ENCODE peak calls at places on chromosome 21, in seven cellular contexts. Q, G, I, Y, C, U and X are unnamed samples.

GRCh38 chr21:36966066-36966845 is at the start of gene HLCS:
- DNase-seq in Q (peak; percentile 65), G (peak; percentile 51), I (peak; percentile 58), Y (no peak), C (no peak), U (peak; percentile 67), X (peak; percentile 63)

GRCh38 chr21:40689241-40689640 is 157.7 kb downstream of the DSCAM start:
- DNase-seq in Q (no peak), G (no peak), I (no peak), Y (no peak), C (no peak), U (no peak), X (no peak)

GRCh38 chr21:25735221-25735894 is 586 bp downstream of the GABPA start:
- DNase-seq in Q (peak; percentile 93), G (peak; percentile 83), I (peak; percentile 82), Y (peak; percentile 76), C (peak; percentile 46), U (peak; percentile 94), X (peak; percentile 94)

GRCh38 chr21:41133896-41134522 is 34.0 kb upstream of the BACE2 start:
- DNase-seq in Q (no peak), G (peak; percentile 53), I (peak; percentile 20), Y (peak; percentile 23), C (no peak), U (no peak), X (peak; percentile 37)

GRCh38 chr21:34513109-34513675 is 1.2 kb upstream of the KCNE1 start:
- DNase-seq in Q (no peak), G (peak; percentile 68), I (no peak), Y (no peak), C (no peak), U (no peak), X (no peak)

GRCh38 chr21:24160528-24160927 is 1446.8 kb downstream of the MRPL39 start:
- DNase-seq in Q (no peak), G (no peak), I (no peak), Y (no peak), C (no peak), U (no peak), X (no peak)

GRCh38 chr21:34580181-34580700 is 34.7 kb downstream of the RCAN1 start:
- DNase-seq in Q (no peak), G (no peak), I (peak; percentile 18), Y (no peak), C (no peak), U (peak; percentile 93), X (no peak)

GRCh38 chr21:17461582-17461981 is 51.3 kb upstream of the CXADR start:
- DNase-seq in Q (no peak), G (peak; percentile 71), I (peak; percentile 54), Y (no peak), C (no peak), U (peak; percentile 62), X (peak; percentile 12)

GRCh38 chr21:9837946-9838801 is 683.2 kb upstream of the TPTE start:
- DNase-seq in Q (no peak), G (no peak), I (no peak), Y (no peak), C (no peak), U (no peak), X (no peak)

GRCh38 chr21:25811186-25811585 is 76.4 kb downstream of the GABPA start:
- DNase-seq in Q (no peak), G (no peak), I (no peak), Y (no peak), C (no peak), U (no peak), X (no peak)

GRCh38 chr21:45308211-45309068 is 20.7 kb upstream of the POFUT2 start:
- DNase-seq in Q (peak; percentile 12), G (peak; percentile 74), I (no peak), Y (peak; percentile 85), C (peak; percentile 71), U (no peak), X (peak; percentile 94)

GRCh38 chr21:46097826-46098286 is at the start of gene COL6A2:
- DNase-seq in Q (peak; percentile 71), G (peak; percentile 63), I (peak; percentile 83), Y (no peak), C (no peak), U (peak; percentile 11), X (peak; percentile 67)

GRCh38 chr21:33300701-33301631 is 23.8 kb upstream of the IFNAR1 start:
- DNase-seq in Q (peak; percentile 67), G (peak; percentile 50), I (no peak), Y (no peak), C (no peak), U (peak; percentile 65), X (no peak)

GRCh38 chr21:33301632-33302002 is 23.2 kb upstream of the IFNAR1 start:
- DNase-seq in Q (no peak), G (no peak), I (no peak), Y (no peak), C (no peak), U (no peak), X (no peak)

GRCh38 chr21:33305344-33305671 is 19.5 kb upstream of the IFNAR1 start:
- DNase-seq in Q (no peak), G (no peak), I (no peak), Y (no peak), C (no peak), U (no peak), X (no peak)

GRCh38 chr21:33302055-33302454 is 22.7 kb upstream of the IFNAR1 start:
- DNase-seq in Q (no peak), G (no peak), I (no peak), Y (no peak), C (no peak), U (no peak), X (no peak)

GRCh38 chr21:33302796-33303195 is 22.0 kb upstream of the IFNAR1 start:
- DNase-seq in Q (no peak), G (no peak), I (no peak), Y (no peak), C (no peak), U (no peak), X (no peak)
- TF ChIP-seq CTCF in Q (no peak), G (no peak), I (no peak), Y (no peak), C (no peak), U (no peak), X (no peak)

GRCh38 chr21:33028271-33028670 is 2.5 kb downstream of the OLIG2 start:
- DNase-seq in Q (no peak), G (no peak), I (no peak), Y (no peak), C (no peak), U (no peak), X (no peak)

GRCh38 chr21:33026878-33027400 is 1.2 kb downstream of the OLIG2 start:
- DNase-seq in Q (no peak), G (no peak), I (no peak), Y (no peak), C (no peak), U (no peak), X (no peak)

GRCh38 chr21:33028759-33029511 is 3.2 kb downstream of the OLIG2 start:
- DNase-seq in Q (no peak), G (no peak), I (no peak), Y (no peak), C (no peak), U (no peak), X (no peak)

GRCh38 chr21:33026299-33026858 is 644 bp downstream of the OLIG2 start:
- DNase-seq in Q (no peak), G (no peak), I (no peak), Y (no peak), C (no peak), U (no peak), X (no peak)

DNA sequence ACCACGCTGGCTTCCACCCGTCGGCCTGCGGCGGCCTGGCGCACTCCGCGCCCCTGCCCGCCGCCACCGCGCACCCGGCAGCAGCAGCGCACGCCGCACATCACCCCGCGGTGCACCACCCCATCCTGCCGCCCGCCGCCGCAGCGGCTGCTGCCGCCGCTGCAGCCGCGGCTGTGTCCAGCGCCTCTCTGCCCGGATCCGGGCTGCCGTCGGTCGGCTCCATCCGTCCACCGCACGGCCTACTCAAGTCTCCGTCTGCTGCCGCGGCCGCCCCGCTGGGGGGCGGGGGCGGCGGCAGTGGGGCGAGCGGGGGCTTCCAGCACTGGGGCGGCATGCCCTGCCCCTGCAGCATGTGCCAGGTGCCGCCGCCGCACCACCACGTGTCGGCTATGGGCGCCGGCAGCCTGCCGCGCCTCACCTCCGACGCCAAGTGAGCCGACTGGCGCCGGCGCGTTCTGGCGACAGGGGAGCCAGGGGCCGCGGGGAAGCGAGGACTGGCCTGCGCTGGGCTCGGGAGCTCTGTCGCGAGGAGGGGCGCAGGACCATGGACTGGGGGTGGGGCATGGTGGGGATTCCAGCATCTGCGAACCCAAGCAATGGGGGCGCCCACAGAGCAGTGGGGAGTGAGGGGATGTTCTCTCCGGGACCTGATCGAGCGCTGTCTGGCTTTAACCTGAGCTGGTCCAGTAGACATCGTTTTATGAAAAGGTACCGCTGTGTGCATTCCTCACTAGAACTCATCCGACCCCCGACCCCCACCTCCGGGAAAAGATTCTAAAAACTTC is 1.9 kb downstream of the OLIG2 start:
- DNase-seq in Q (no peak), G (no peak), I (no peak), Y (no peak), C (no peak), U (no peak), X (no peak)
- H3K4me3 ChIP-seq in Q (no peak overlapping the region), G (no peak overlapping the region), I (no peak overlapping the region), Y (no peak overlapping the region), C (no peak overlapping the region), U (no peak overlapping the region), X (no peak overlapping the region)

GRCh38 chr21:15034126-15034848 is 30.5 kb downstream of the NRIP1 start:
- DNase-seq in Q (no peak), G (peak; percentile 39), I (peak; percentile 43), Y (peak; percentile 53), C (no peak), U (no peak), X (peak; percentile 76)

GRCh38 chr21:15037894-15038293 is 26.9 kb downstream of the NRIP1 start:
- DNase-seq in Q (no peak), G (no peak), I (no peak), Y (no peak), C (no peak), U (no peak), X (no peak)

GRCh38 chr21:15036189-15036588 is 28.6 kb downstream of the NRIP1 start:
- DNase-seq in Q (no peak), G (no peak), I (no peak), Y (no peak), C (no peak), U (no peak), X (no peak)

GRCh38 chr21:15039607-15040299 is 25.0 kb downstream of the NRIP1 start:
- DNase-seq in Q (no peak), G (no peak), I (no peak), Y (no peak), C (no peak), U (no peak), X (no peak)

DNA sequence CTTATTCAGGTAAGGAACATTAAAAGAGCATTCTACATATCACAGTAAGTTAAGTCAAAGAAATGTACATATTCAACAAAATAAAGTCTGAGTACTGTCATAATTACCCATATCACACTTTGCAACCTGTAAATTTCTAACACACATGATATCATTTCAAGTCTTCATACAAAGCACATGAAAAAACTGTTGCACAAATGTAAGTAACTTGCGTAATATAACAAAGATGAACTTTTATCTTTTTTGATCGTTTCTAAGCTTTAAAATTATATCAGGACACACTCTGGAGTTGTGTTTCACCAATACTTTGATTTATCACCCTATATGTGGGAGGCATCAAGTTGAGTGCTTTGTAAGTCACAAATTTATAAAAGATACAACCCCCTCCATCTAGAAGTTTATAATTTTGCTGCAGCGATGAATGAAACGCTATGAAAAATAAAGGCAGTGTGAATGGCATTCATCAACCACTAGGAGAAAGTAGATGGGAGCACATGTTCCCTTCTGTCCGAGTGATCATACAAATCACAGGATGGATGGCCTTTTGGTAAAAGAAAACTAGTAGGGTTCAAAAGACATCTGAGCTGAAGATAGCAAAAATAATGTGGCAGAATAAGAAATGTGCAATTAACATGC is 27.6 kb downstream of the NRIP1 start:
- DNase-seq in Q (no peak), G (no peak), I (no peak), Y (no peak), C (no peak), U (no peak), X (no peak)
- TF ChIP-seq CTCF in Q (peak; percentile 15), G (no peak), I (no peak), Y (no peak), C (no peak), U (no peak), X (no peak)

GRCh38 chr21:29017639-29018237 is 1.4 kb downstream of the RWDD2B start:
- DNase-seq in Q (no peak), G (no peak), I (no peak), Y (no peak), C (no peak), U (no peak), X (no peak)
- H3K4me3 ChIP-seq in Q (peak overlapping the region; percentile 93), G (peak overlapping the region; percentile 90), I (peak overlapping the region; percentile 79), Y (no peak overlapping the region), C (peak overlapping the region; percentile 93), U (peak overlapping the region; percentile 76), X (peak overlapping the region; percentile 86)